ENCODE peak calls at places on chromosomes 3 and 15, in four cellular contexts. J is HCT116, C is K562, O is H1. Z is an unnamed sample.

GRCh38 chr3:57982561-57983243 is 25.5 kb upstream of the FLNB start:
- DNase-seq in J (no peak), C (no peak), O (no peak), Z (no peak)

GRCh38 chr3:172397716-172398405 is 50.4 kb downstream of the GHSR start:
- DNase-seq in J (no peak), C (no peak), O (no peak), Z (peak)

GRCh38 chr3:193240850-193241706 is at the start of gene PLAAT1:
- DNase-seq in J (no peak), C (peak), O (peak), Z (peak)

GRCh38 chr3:100745617-100746016 is 36.3 kb downstream of the TFG start:
- DNase-seq in J (no peak), C (no peak), O (no peak), Z (no peak)

GRCh38 chr3:186181901-186182300 is 73.0 kb upstream of the ETV5 start:
- DNase-seq in J (no peak), C (no peak), O (no peak), Z (no peak)

GRCh38 chr3:135965129-135965505 is 411 bp upstream of the PPP2R3A start:
- DNase-seq in J (no peak), C (no peak), O (no peak), Z (peak)

GRCh38 chr3:115713247-115713646 is 89.9 kb downstream of the GAP43 start:
- DNase-seq in J (no peak), C (no peak), O (no peak), Z (peak)

GRCh38 chr3:128551464-128551863 is 58.5 kb upstream of the GATA2 start:
- DNase-seq in J (no peak), C (no peak), O (peak), Z (no peak)

GRCh38 chr15:68650901-68651709 is 72.3 kb downstream of the CORO2B start:
- DNase-seq in J (peak), C (peak), O (peak), Z (no peak)

GRCh38 chr3:112813723-112814171 is 32.9 kb downstream of the CD200R1L start:
- DNase-seq in J (no peak), C (no peak), O (no peak), Z (peak)

GRCh38 chr15:51390932-51391432 is 49.5 kb downstream of the GLDN start:
- DNase-seq in J (no peak), C (no peak), O (peak), Z (no peak)

GRCh38 chr3:8932507-8932906 is 30.8 kb downstream of the RAD18 start:
- DNase-seq in J (no peak), C (no peak), O (no peak), Z (no peak)

GRCh38 chr3:180284331-180285110 is 247.8 kb upstream of the PEX5L start:
- DNase-seq in J (no peak), C (no peak), O (no peak), Z (peak)

GRCh38 chr15:42394131-42394530 is 34.8 kb downstream of the CAPN3 start:
- DNase-seq in J (no peak), C (no peak), O (no peak), Z (no peak)

GRCh38 chr15:42387603-42388002 is 28.3 kb downstream of the CAPN3 start:
- DNase-seq in J (no peak), C (no peak), O (no peak), Z (no peak)

GRCh38 chr15:42392309-42393024 is 33.2 kb downstream of the CAPN3 start:
- DNase-seq in J (no peak), C (no peak), O (no peak), Z (no peak)
- TF ChIP-seq CEBPB in J (no peak), C (no peak), O (no peak), Z (no peak)

DNA sequence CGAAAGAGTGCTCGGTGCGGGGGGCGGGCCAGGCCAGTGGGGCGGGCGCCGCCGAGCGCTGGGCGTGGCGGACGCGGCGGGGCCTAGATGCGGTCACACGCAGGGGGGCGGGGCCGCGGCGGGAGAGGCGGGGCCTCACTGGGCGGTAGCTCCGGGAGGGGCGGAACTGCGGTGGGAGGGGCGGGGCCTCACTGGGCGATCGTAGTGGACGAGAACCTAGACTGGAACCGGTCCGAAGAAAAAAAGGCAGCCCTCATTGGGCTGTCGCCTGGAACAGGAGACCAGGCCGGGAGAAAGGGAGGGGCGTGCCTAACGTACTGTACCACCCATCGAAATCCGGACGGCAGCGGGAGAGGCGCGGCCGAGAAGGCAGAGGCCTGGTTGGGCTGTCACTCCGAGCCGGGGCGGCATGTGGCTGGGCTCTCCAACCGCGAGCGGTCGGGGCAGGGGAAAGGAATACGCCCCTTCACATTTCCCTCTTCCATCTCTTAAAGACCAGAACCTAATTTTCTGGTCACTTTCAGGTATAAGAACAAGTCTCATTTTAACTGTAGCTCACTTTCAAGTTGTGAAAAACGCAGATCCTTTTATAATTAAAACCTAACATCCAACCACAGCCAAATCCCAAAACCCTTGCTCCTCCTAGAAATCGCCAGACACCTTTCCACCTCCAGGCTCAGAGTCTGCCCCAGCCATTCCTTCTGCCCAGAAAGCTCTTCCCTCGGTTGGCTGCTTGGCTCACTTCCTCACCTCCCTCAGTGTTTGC is at the start of gene ANO10:
- DNase-seq in J (peak), C (peak), O (peak), Z (peak)
- TF ChIP-seq CEBPB in J (no peak), C (no peak), O (no peak), Z (no peak)

GRCh38 chr3:44398853-44399252 is 60.3 kb downstream of the TCAIM start:
- DNase-seq in J (no peak), C (no peak), O (no peak), Z (no peak)
- TF ChIP-seq CEBPB in J (no peak), C (no peak), O (no peak), Z (no peak)

DNA sequence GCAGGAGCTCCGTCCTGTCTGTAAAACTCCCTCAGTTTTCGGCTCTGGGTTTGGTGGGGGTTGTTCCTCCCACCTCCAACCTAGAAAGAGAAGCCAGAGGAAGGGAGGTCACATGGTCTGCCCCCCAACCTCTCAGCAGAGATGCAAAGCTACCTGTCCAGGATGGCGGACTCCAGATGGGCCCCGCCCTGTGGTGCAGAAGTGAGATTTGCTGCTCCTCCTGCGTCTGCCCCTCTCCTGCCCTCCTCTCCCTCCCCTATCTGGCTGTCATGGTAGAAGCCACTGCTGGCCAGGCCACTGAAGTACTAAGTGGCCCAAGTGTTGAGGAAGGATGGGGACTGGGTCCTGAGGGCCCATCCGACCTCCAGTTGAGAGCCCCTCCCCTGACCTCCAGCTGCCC is 2.1 kb upstream of the SEMA3B start:
- DNase-seq in J (no peak), C (no peak), O (no peak), Z (no peak)
- TF ChIP-seq CEBPB in J (no peak), C (no peak), O (no peak), Z (no peak)

GRCh38 chr15:74053497-74053896 is 28.9 kb downstream of the GOLGA6A start:
- DNase-seq in J (no peak), C (no peak), O (no peak), Z (no peak)
- TF ChIP-seq CEBPB in J (no peak), C (no peak), O (no peak), Z (no peak)

DNA sequence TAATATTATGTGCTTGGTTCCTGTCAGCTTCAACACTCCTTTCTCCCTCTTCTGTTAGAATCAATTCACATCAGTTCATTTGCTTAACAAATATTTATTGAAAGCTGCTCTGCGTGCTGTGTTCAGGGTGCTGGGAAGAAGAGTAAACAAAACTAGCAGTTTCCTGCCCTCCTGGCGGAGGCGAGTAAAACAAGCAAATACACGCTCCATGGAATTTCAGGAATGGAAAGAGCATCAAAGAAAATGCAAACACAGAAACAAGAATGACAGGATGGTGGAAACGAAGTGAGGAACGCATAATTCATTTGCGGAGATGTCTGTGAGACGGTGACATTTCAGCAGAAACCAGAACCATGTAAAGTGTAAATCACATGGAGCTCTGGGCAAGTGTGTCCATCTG is 49.4 kb upstream of the SPTSSB start:
- DNase-seq in J (no peak), C (no peak), O (no peak), Z (peak)
- TF ChIP-seq CEBPB in J (no peak), C (no peak), O (no peak), Z (no peak)

DNA sequence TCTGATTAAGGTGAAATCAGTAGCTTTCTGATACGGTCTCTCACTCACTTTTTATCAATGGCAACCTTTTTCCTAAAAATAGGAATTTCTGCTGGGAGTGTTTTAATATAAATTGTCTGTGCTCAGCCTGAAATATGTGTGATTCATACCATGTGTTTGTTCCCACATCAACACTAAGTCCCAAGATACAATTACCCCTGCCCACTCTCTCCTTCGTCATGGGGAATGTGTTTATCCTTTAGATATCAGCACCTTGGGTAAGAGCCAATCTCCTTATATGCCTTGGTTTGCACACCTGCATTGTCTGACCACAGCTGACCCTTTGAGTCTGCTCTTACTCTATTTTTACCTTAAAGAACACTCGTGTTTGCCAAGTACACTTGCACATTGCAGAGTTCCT is 356.4 kb downstream of the LPP start:
- DNase-seq in J (no peak), C (no peak), O (no peak), Z (peak)
- TF ChIP-seq CEBPB in J (no peak), C (no peak), O (no peak), Z (no peak)

GRCh38 chr15:99118801-99119546 is 14.1 kb downstream of the SYNM start:
- DNase-seq in J (no peak), C (no peak), O (no peak), Z (no peak)
- TF ChIP-seq CEBPB in J (no peak), C (no peak), O (no peak), Z (no peak)

GRCh38 chr3:197329382-197329781 is 31.0 kb upstream of the DLG1 start:
- DNase-seq in J (no peak), C (no peak), O (no peak), Z (no peak)

GRCh38 chr3:197328198-197328597 is 29.8 kb upstream of the DLG1 start:
- DNase-seq in J (no peak), C (no peak), O (no peak), Z (no peak)

GRCh38 chr3:197333901-197334639 is 35.7 kb upstream of the DLG1 start:
- DNase-seq in J (no peak), C (no peak), O (no peak), Z (no peak)

GRCh38 chr3:197327701-197328100 is 29.3 kb upstream of the DLG1 start:
- DNase-seq in J (no peak), C (no peak), O (no peak), Z (peak)

DNA sequence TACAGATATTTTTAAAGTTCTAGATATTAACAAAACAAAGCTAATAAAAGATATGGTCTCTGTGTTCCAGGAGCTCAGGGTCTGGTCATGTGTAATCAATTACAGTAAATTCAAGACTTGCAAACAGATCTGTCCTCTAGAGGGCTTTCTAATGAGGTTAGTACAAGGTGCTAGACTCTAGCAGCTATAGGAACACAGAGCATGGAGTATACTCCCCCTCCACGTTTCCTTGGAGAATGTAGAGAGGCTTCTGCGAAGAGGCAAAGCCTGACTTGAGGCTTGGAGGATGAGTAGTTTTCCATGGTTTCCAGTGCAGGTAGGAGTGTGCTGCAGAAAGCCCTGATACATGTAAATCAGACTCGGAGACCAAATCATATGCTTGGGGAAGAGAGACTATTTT is 32.7 kb upstream of the DLG1 start:
- DNase-seq in J (peak), C (no peak), O (no peak), Z (no peak)
- TF ChIP-seq CEBPB in J (no peak), C (no peak), O (no peak), Z (no peak)

GRCh38 chr3:102081587-102082289 is 232.4 kb downstream of the NFKBIZ start:
- DNase-seq in J (no peak), C (no peak), O (no peak), Z (no peak)

GRCh38 chr3:102083469-102083868 is 234.2 kb downstream of the NFKBIZ start:
- DNase-seq in J (no peak), C (no peak), O (no peak), Z (no peak)

GRCh38 chr3:102078864-102079808 is 229.8 kb downstream of the NFKBIZ start:
- DNase-seq in J (no peak), C (no peak), O (no peak), Z (no peak)

GRCh38 chr3:102083971-102084370 is 234.7 kb downstream of the NFKBIZ start:
- DNase-seq in J (no peak), C (no peak), O (no peak), Z (peak)

DNA sequence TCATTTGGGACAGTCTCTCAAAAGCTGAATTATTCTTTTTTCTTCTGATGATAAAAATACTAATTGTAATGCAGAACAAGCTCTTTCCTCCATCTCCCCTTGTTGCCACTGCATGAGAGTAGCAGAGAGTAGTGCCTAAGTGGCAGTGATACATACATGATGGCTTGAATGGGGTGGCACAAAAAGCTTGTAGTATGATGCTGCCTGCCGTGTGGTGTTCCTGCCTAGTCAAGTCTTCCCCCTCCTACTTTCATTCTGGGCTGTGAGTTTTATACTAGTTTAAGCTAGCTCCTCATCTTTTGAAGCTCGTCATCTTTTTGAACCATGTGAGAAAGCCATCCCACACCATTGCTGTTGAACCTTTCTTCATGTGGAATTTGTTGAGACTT is 230.5 kb downstream of the NFKBIZ start:
- DNase-seq in J (no peak), C (no peak), O (no peak), Z (no peak)
- TF ChIP-seq CEBPB in J (no peak), C (no peak), O (no peak), Z (no peak)